ENCODE peak calls at places on chromosomes 2 and 18, in six cellular contexts. D, S, T, V, P and R are unnamed samples.

GRCh38 chr18:519019-519879 is 18.7 kb upstream of the COLEC12 start:
- DNase-seq in S (no peak), D (peak), V (no peak), T (peak), P (no peak), R (no peak)

GRCh38 chr2:58913082-58913726 is 672.1 kb upstream of the FANCL start:
- DNase-seq in T (no peak), D (no peak), P (no peak), V (no peak), S (no peak), R (no peak)

GRCh38 chr2:63673865-63674533 is 85.2 kb downstream of the MDH1 start:
- DNase-seq in D (no peak), T (no peak), V (no peak), P (peak), S (no peak), R (no peak)

GRCh38 chr2:20135631-20136050 is 84.2 kb upstream of the LAPTM4A start:
- DNase-seq in P (peak), D (peak), S (peak), T (no peak), V (peak), R (no peak)

GRCh38 chr2:20989404-20989803 is 54.5 kb downstream of the APOB start:
- DNase-seq in D (no peak), S (no peak), T (no peak), V (no peak), P (no peak), R (no peak)

GRCh38 chr2:159146930-159147666 is 139.4 kb downstream of the WDSUB1 start:
- DNase-seq in T (no peak), P (peak), D (peak), S (no peak), V (no peak), R (no peak)

GRCh38 chr2:71748227-71748626 is 294.9 kb downstream of the DYSF start:
- DNase-seq in P (no peak), S (no peak), D (no peak), V (no peak), T (peak), R (no peak)

GRCh38 chr2:97752342-97753334 is 39.3 kb downstream of the ZAP70 start:
- DNase-seq in D (no peak), S (no peak), P (no peak), T (peak), V (no peak), R (no peak)

GRCh38 chr18:6022089-6022444 is 126.7 kb upstream of the TMEM200C start:
- DNase-seq in S (no peak), T (no peak), D (no peak), P (no peak), V (no peak), R (no peak)

GRCh38 chr2:143936758-143937562 is 583.0 kb downstream of the ZEB2 start:
- DNase-seq in T (no peak), V (peak), S (peak), P (no peak), D (peak), R (no peak)